ENCODE peak calls at places on chromosomes 7 and 10, in nine cellular contexts. Y, Z, Q, M, X, F, V, D and R are unnamed samples.

GRCh38 chr7:34075976-34076375 is 170.6 kb downstream of the BMPER start:
- DNase-seq in Z (no peak), Y (no peak), D (no peak), M (peak), F (no peak), X (peak), V (no peak), Q (no peak), R (no peak)

GRCh38 chr10:124996127-124996853 is 54.4 kb downstream of the ZRANB1 start:
- DNase-seq in X (no peak), M (no peak), D (no peak), Y (no peak), Z (no peak), Q (no peak), V (no peak), F (no peak), R (no peak)

GRCh38 chr7:130896051-130896881 is 162.3 kb upstream of the KLF14 start:
- DNase-seq in Q (no peak), M (peak), V (no peak), Y (no peak), X (peak), Z (no peak), D (no peak), F (peak), R (no peak)

GRCh38 chr10:14560274-14560673 is 214.4 kb downstream of the FAM107B start:
- DNase-seq in M (no peak), Y (peak), V (no peak), F (peak), X (peak), Q (peak), Z (no peak), D (peak), R (no peak)

GRCh38 chr10:8048281-8049008 is 6.0 kb upstream of the GATA3 start:
- DNase-seq in M (no peak), Q (no peak), F (no peak), V (no peak), Y (no peak), X (no peak), Z (no peak), D (no peak), R (no peak)

GRCh38 chr7:88217675-88218427 is 2.0 kb downstream of the SRI start:
- DNase-seq in Q (no peak), V (no peak), F (no peak), Z (no peak), M (no peak), X (no peak), D (no peak), Y (no peak), R (no peak)

GRCh38 chr7:1681581-1681980 is 11.5 kb downstream of the ELFN1 start:
- DNase-seq in Z (no peak), Y (no peak), F (no peak), X (no peak), D (no peak), Q (peak), M (no peak), V (no peak), R (no peak)

GRCh38 chr7:50718311-50718710 is 64.4 kb downstream of the GRB10 start:
- DNase-seq in F (no peak), Y (no peak), D (no peak), X (no peak), V (no peak), M (no peak), Q (no peak), Z (no peak), R (no peak)

GRCh38 chr7:5374464-5374863 is 49.2 kb downstream of the TNRC18 start:
- DNase-seq in X (no peak), Z (no peak), Y (no peak), Q (no peak), M (no peak), V (no peak), D (no peak), F (no peak), R (no peak)

GRCh38 chr10:86970152-86970886 is 2.0 kb downstream of the ADIRF start:
- DNase-seq in M (peak), F (peak), Y (peak), V (peak), D (no peak), X (peak), Z (peak), Q (peak), R (no peak)

GRCh38 chr10:116017405-116017804 is 255.6 kb downstream of the GFRA1 start:
- DNase-seq in D (no peak), M (no peak), Y (no peak), X (no peak), Z (no peak), Q (no peak), F (no peak), V (no peak), R (no peak)

GRCh38 chr7:103989785-103990775 is 622 bp upstream of the RELN start:
- DNase-seq in Y (peak), V (no peak), Q (no peak), Z (no peak), F (peak), M (peak), X (peak), D (peak), R (no peak)

GRCh38 chr7:95404316-95404715 is 8.1 kb upstream of the PON3 start:
- DNase-seq in Q (no peak), Z (peak), X (no peak), Y (no peak), M (peak), D (no peak), F (peak), V (peak), R (no peak)

GRCh38 chr10:120945801-120946302 is 94.7 kb downstream of the WDR11 start:
- DNase-seq in D (peak), F (no peak), M (peak), Q (peak), Y (no peak), X (peak), V (no peak), Z (peak), R (no peak)

GRCh38 chr10:260819-261429 is 125.7 kb downstream of the ZMYND11 start:
- DNase-seq in F (no peak), Z (no peak), Y (no peak), M (no peak), Q (no peak), D (no peak), V (no peak), X (no peak), R (no peak)

GRCh38 chr10:78559514-78560392 is 509.0 kb upstream of the ZMIZ1 start:
- DNase-seq in Q (no peak), M (no peak), V (no peak), Y (no peak), D (no peak), X (no peak), Z (no peak), F (no peak), R (no peak)

GRCh38 chr10:89563861-89564478 is 28.6 kb upstream of the SLC16A12 start:
- DNase-seq in V (no peak), M (peak), F (peak), D (peak), Q (no peak), Z (no peak), X (peak), Y (peak), R (no peak)

GRCh38 chr7:32533313-32534024 is 38.2 kb downstream of the AVL9 start:
- DNase-seq in V (no peak), D (no peak), Y (no peak), F (peak), M (peak), Q (no peak), X (peak), Z (no peak), R (no peak)

GRCh38 chr7:34070486-34071323 is 165.4 kb downstream of the BMPER start:
- DNase-seq in Y (peak), F (peak), X (peak), M (peak), Z (no peak), V (no peak), D (no peak), Q (no peak), R (no peak)

GRCh38 chr7:81111781-81112540 is 193.1 kb upstream of the SEMA3C start:
- DNase-seq in F (peak), X (no peak), Q (no peak), M (peak), V (no peak), Z (no peak), Y (no peak), D (no peak), R (peak)

GRCh38 chr10:112986791-112987190 is 36.7 kb downstream of the TCF7L2 start:
- DNase-seq in Y (no peak), V (no peak), Q (no peak), D (peak), X (peak), F (no peak), M (peak), Z (no peak), R (no peak)

DNA sequence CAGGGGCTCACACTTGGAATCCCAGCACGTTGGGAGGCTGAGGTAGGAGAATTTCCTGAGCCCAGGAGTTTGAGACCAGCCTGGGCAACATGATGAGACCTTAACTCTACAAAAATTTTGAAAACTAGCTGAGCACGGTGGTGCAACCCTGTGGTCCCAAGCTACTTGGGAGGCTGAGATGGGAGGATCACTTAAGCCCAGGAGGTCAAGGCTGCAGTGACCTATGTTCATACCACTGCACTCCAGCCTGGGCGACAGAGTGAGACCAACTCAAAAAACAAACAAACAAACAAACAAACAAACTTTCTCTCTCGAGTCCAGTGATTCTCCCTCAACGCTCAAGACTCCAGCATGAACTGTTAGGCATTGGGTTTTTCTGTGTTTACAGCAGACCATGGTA is 2.0 kb upstream of the TYSND1 start:
- DNase-seq in X (no peak), M (no peak), D (no peak), Z (no peak), Q (no peak), F (no peak), V (no peak), Y (no peak), R (no peak)
- TF ChIP-seq CTCF in X (no peak), M (no peak), D (no peak), Z (no peak), Q (no peak), F (no peak), V (no peak), Y (no peak), R (no peak)

DNA sequence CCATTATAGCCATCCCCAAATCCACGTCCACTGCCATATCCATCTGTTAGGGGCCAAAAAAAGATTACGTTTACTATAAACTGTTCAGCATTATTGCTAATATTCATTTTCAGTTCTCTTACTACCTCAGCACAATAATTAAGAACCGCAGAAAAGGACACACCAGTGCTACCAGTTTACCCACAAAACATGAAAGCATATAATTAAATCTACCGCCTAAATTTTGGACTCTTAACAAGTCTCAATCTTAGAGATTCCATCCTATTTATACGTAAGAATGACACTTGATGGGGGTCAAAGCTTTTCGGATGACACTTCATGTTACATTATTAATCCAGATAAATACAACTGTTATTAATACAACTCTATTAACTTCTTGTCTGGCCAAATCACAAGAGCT is 4.7 kb downstream of the HNRNPA2B1 start:
- DNase-seq in V (no peak), Y (no peak), X (no peak), Q (no peak), Z (no peak), F (no peak), D (no peak), M (no peak), R (no peak)
- H3K4me3 ChIP-seq in V (peak), Y (peak), X (no peak), Q (no peak), Z (peak), F (no peak), D (no peak), M (no peak), R (no peak)

DNA sequence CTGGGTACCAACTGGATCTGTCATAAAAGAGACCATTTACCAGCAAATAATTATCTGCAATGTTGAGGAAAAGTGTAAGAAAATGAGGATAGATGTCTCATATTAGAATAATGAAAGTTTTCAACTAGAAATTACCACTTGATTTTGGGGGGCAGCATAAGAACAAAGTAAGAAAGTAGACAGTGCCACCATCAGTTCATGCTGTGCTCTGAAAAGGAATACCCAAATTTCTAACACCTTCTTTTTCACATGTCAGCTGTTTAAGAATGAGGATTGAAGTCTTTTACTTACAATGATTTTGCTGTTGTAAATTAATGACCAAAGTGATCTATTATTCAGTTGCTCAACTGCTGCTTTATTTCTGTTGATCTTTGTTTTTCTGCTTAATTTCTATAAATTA is 578.3 kb downstream of the ETV1 start:
- DNase-seq in M (no peak), D (no peak), V (no peak), Y (no peak), Z (no peak), X (no peak), Q (no peak), F (no peak), R (no peak)
- TF ChIP-seq CTCF in M (no peak), D (no peak), V (no peak), Y (peak), Z (no peak), X (no peak), Q (no peak), F (no peak), R (no peak)

DNA sequence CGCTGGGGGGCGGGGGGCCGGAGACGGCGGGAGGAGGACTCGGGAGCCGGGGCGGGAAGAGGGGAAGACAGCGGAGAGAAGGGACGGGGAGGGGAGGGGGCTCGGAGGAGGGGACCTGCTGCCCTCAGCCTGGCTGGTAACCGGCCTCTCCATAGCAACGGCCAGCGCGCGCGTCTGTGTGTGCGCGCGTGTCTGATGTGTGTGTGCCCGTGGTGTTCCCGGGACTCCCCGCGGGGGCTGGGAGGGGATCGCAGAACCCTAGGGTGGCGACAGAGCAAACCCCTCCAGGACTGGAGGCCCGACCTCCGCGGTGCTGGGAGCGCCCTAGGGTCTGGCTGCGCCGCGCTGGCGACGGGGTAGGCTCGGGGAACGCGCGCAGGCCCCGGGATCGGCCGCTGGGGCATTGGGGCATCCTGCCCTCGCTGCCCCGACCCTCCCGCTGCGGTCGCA is 356.3 kb downstream of the DNAJB6 start:
- DNase-seq in D (no peak), Q (no peak), M (no peak), Z (peak), X (no peak), V (no peak), F (no peak), Y (no peak), R (no peak)
- H3K4me3 ChIP-seq in D (no peak), Q (no peak), M (no peak), Z (peak), X (no peak), V (peak), F (no peak), Y (no peak), R (no peak)

DNA sequence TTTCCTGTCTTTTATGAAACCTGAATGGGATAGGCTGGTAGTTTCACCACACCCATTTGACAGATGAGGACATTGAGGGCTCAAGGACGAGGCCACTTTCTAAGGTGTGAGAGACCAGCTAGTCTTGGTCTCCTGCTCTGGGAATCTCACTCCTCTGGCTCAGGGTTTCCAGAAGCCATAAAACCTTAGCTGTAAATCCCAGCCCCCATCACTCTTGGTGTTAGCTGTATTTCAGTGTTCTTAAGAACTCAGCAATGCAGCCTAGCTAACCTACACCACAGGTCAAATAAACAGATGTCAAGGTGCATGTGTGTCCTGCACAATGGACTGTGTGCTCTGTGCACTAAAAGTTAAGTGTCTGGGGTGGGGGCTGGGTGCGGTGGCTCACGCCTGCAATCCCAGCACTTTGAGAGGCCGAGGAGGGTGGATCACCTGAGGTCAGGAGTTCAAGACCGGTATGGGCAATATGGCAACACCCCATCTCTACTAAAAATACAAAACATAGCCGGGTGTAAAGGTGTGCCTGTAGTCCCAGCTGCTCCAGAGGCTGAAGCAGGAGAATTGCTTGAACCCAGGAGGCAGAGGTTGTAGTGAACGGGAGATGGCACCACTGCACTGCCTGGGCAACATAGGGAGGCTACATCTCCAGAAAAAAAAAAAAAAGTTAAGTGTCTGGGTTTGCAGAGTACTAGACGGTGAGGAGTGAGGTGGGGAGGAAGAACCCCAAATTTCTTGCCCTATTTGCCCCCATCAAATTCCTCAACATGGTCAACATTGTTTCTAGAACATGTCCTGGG is 547 bp upstream of the EPO start:
- DNase-seq in D (peak), V (no peak), F (peak), Z (no peak), Q (no peak), Y (peak), X (peak), M (peak), R (no peak)
- TF ChIP-seq CTCF in D (peak), V (no peak), F (peak), Z (no peak), Q (no peak), Y (peak), X (peak), M (peak), R (peak)

DNA sequence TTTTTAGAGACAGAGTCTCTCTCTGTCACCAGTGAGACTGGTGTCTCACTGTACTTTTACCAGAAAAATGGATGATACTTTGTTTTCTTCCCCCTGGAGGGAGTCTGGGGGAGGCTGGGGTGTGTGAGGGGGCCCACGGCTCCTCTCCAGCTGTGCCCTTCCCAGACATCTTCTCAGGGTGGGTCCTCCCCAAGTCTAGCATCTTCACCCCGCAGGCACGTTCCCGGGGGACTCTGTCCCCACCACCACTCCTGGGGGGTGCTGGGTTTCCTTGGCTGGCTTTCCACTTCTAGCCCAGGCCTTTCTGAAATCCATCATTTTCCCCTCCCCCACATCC is 61.8 kb upstream of the MKRN1 start:
- DNase-seq in V (no peak), M (no peak), D (no peak), X (no peak), F (no peak), Z (no peak), Y (no peak), Q (no peak), R (no peak)
- H3K4me3 ChIP-seq in V (no peak), M (no peak), D (no peak), X (no peak), F (no peak), Z (peak), Y (peak), Q (peak), R (no peak)

DNA sequence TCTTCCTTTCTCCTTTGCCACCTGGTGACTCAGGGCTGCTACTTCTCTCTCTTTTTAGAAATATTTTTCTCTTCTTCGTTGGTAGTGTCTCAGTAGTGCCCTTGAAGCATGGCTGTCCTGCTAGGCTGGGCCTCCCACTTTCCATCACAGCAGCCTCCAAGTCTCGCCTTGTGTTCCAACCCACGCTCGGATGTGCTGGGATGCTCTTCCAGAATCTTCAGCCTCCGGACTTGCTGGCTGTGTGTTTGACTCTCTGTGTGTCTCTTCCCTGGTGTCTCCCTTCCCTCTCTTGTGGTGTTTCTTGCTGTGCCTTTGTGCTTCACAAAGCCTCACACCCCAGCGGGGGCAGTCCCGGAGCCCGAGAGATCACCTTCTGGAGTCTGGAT is 100.5 kb downstream of the INPP5A start:
- DNase-seq in Z (peak), F (no peak), Q (no peak), Y (no peak), X (no peak), D (no peak), V (no peak), M (no peak), R (no peak)
- TF ChIP-seq CTCF in Z (peak), F (no peak), Q (peak), Y (no peak), X (no peak), D (no peak), V (no peak), M (no peak), R (peak)